ENCODE peak calls at places on chromosomes 7 and 10, in four cellular contexts. W is HepG2, P is GM12878, R is K562. J is an unnamed sample.
A peak's percentile ranks its signal among the peaks of the same experiment; 100 is the strongest.

GRCh38 chr10:13100349-13101294 is 659 bp downstream of the OPTN start:
- DNase-seq in R (no peak), W (peak; percentile 15), P (no peak), J (no peak)

GRCh38 chr7:67753891-67754290 is 757.3 kb downstream of the TYW1 start:
- DNase-seq in P (no peak), W (peak; percentile 11), R (no peak), J (no peak)

GRCh38 chr10:28375399-28376354 is 72.8 kb upstream of the MPP7 start:
- DNase-seq in P (no peak), R (no peak), W (no peak), J (no peak)

GRCh38 chr7:67604461-67605386 is 608.1 kb downstream of the TYW1 start:
- DNase-seq in W (no peak), P (no peak), R (no peak), J (no peak)

GRCh38 chr10:92688927-92689662 is 660 bp upstream of the HHEX start:
- DNase-seq in R (no peak), P (no peak), W (peak; percentile 55), J (peak; percentile 73)

GRCh38 chr10:77744249-77744648 is 106.6 kb upstream of the KCNMA1 start:
- DNase-seq in P (no peak), R (no peak), W (no peak), J (no peak)

GRCh38 chr10:87734987-87735827 is 75.5 kb downstream of the PAPSS2 start:
- DNase-seq in R (peak; percentile 38), W (peak; percentile 25), P (no peak), J (peak; percentile 66)

GRCh38 chr7:115707236-115707635 is 323.3 kb downstream of the TFEC start:
- DNase-seq in R (no peak), W (peak; percentile 30), P (no peak), J (no peak)

GRCh38 chr7:158022601-158023000 is 565.0 kb downstream of the PTPRN2 start:
- DNase-seq in P (no peak), R (no peak), W (no peak), J (no peak)

GRCh38 chr7:86643478-86644281 is at the start of gene GRM3:
- DNase-seq in P (no peak), R (peak; percentile 7), W (no peak), J (peak; percentile 79)

GRCh38 chr7:77316219-77316978 is 99.8 kb downstream of the GSAP start:
- DNase-seq in P (no peak), W (no peak), R (no peak), J (no peak)

GRCh38 chr7:70588151-70588550 is 543.8 kb upstream of the GALNT17 start:
- DNase-seq in W (no peak), P (no peak), R (no peak), J (no peak)

GRCh38 chr10:113093188-113094113 is 143.4 kb downstream of the TCF7L2 start:
- DNase-seq in P (peak; percentile 8), W (peak; percentile 88), R (no peak), J (no peak)

GRCh38 chr10:44948713-44949112 is 10.9 kb upstream of the RASSF4 start:
- DNase-seq in R (no peak), W (no peak), P (no peak), J (no peak)

GRCh38 chr10:83917519-83918506 is 221.5 kb upstream of the GHITM start:
- DNase-seq in W (peak; percentile 12), R (peak; percentile 26), P (peak; percentile 32), J (no peak)

GRCh38 chr10:31819393-31819820 is 109.2 kb downstream of the ARHGAP12 start:
- DNase-seq in R (peak; percentile 20), W (no peak), P (no peak), J (no peak)

GRCh38 chr7:98315318-98315993 is 34.0 kb downstream of the BRI3 start:
- DNase-seq in P (peak; percentile 13), R (no peak), W (no peak), J (no peak)

GRCh38 chr10:25934673-25935139 is 677 bp downstream of the MYO3A start:
- DNase-seq in R (peak; percentile 20), W (no peak), P (no peak), J (peak; percentile 37)

GRCh38 chr10:12902959-12903358 is 98.6 kb downstream of the CCDC3 start:
- DNase-seq in P (no peak), W (no peak), R (no peak), J (no peak)

GRCh38 chr10:30435068-30435422 is 1.1 kb downstream of the MAP3K8 start:
- DNase-seq in W (no peak), P (no peak), R (no peak), J (no peak)

GRCh38 chr10:28910960-28911359 is 233.6 kb downstream of the BAMBI start:
- DNase-seq in P (no peak), R (no peak), W (no peak), J (no peak)

GRCh38 chr10:95560288-95561199 is 627 bp downstream of the SORBS1 start:
- DNase-seq in R (peak; percentile 28), W (no peak), P (no peak), J (peak; percentile 69)

GRCh38 chr10:67433276-67433675 is 262.7 kb downstream of the CTNNA3 start:
- DNase-seq in P (no peak), R (no peak), W (no peak), J (no peak)

GRCh38 chr7:42137941-42138340 is 99.1 kb downstream of the GLI3 start:
- DNase-seq in R (no peak), P (no peak), W (no peak), J (no peak)

GRCh38 chr7:2100278-2101205 is 132.2 kb downstream of the MAD1L1 start:
- DNase-seq in W (peak; percentile 58), P (peak; percentile 50), R (no peak), J (peak; percentile 69)

GRCh38 chr7:145036592-145037386 is 200.9 kb upstream of the TPK1 start:
- DNase-seq in W (peak; percentile 28), R (peak; percentile 41), P (peak; percentile 12), J (peak; percentile 44)

GRCh38 chr7:74612015-74612829 is 45.3 kb upstream of the GTF2I start:
- DNase-seq in W (peak; percentile 74), P (no peak), R (peak; percentile 32), J (peak; percentile 62)

GRCh38 chr7:1227814-1228534 is 4.7 kb upstream of the UNCX start:
- DNase-seq in W (no peak), R (no peak), P (no peak), J (no peak)

GRCh38 chr7:130297628-130298027 is 4.7 kb downstream of the CPA4 start:
- DNase-seq in P (no peak), W (no peak), R (no peak), J (no peak)

GRCh38 chr10:121183241-121183640 is 332.1 kb downstream of the WDR11 start:
- DNase-seq in W (no peak), P (no peak), R (no peak), J (no peak)

GRCh38 chr10:96747734-96748550 is 27.6 kb upstream of the PIK3AP1 start:
- DNase-seq in W (peak; percentile 16), R (no peak), P (peak; percentile 97), J (no peak)

GRCh38 chr7:571096-572012 is 51.7 kb upstream of the PDGFA start:
- DNase-seq in R (no peak), W (no peak), P (no peak), J (no peak)

GRCh38 chr7:53437336-53437735 is 401.9 kb downstream of the POM121L12 start:
- DNase-seq in R (no peak), W (no peak), P (no peak), J (no peak)

GRCh38 chr10:43879742-43880141 is 231.1 kb upstream of the ZNF32 start:
- DNase-seq in W (no peak), R (no peak), P (no peak), J (no peak)
- TF ChIP-seq RAD21 in W (no peak), R (no peak), P (no peak), J (no peak)

GRCh38 chr7:22549667-22550513 is 49.9 kb upstream of the STEAP1B start:
- DNase-seq in R (no peak), P (no peak), W (peak; percentile 7), J (peak; percentile 73)
- TF ChIP-seq CTCF in R (peak; percentile 35), P (peak; percentile 76), W (peak; percentile 75), J (peak; percentile 89)

GRCh38 chr7:18151419-18151818 is 123.8 kb upstream of the PRPS1L1 start:
- DNase-seq in P (no peak), R (no peak), W (no peak), J (peak; percentile 12)
- TF ChIP-seq NFIC in P (no peak), R (no peak), W (no peak), J (no peak)

GRCh38 chr10:21260060-21260792 is 265.3 kb downstream of the SKIDA1 start:
- DNase-seq in R (no peak), P (no peak), W (no peak), J (no peak)
- TF ChIP-seq RAD21 in R (no peak), P (no peak), W (no peak), J (no peak)

GRCh38 chr10:117537436-117537903 is 5.1 kb upstream of the EMX2 start:
- DNase-seq in P (no peak), R (peak; percentile 73), W (no peak), J (peak; percentile 93)
- TF ChIP-seq CTCF in P (peak; percentile 71), R (peak; percentile 72), W (peak; percentile 63), J (peak; percentile 65)

DNA sequence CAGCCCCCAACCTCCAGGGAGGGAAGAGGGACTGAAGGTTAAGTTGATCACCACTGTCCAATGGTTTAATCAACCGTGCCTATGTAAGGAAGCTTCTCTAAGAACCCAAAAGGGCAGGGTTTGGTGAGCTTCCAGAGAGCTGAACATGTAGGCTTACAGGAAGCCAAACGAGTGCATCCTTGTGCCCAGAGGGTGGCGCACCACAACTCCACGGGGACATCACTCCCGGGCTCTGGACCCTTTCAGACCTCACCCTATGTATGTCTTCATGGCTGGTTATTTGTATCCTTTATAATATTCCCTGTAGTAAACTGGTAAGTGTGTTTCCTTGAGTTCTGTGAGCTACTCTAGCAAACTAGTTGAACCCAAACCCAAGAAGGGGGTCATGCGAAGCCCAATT is 11.5 kb upstream of the NFKB2 start:
- DNase-seq in P (no peak), W (no peak), R (peak; percentile 29), J (no peak)
- TF ChIP-seq NFIC in P (no peak), W (no peak), R (no peak), J (no peak)

GRCh38 chr10:74333174-74333573 is 182.2 kb downstream of the ADK start:
- DNase-seq in R (no peak), P (no peak), W (no peak), J (peak; percentile 15)
- TF ChIP-seq RAD21 in R (no peak), P (no peak), W (no peak), J (peak; percentile 12)

DNA sequence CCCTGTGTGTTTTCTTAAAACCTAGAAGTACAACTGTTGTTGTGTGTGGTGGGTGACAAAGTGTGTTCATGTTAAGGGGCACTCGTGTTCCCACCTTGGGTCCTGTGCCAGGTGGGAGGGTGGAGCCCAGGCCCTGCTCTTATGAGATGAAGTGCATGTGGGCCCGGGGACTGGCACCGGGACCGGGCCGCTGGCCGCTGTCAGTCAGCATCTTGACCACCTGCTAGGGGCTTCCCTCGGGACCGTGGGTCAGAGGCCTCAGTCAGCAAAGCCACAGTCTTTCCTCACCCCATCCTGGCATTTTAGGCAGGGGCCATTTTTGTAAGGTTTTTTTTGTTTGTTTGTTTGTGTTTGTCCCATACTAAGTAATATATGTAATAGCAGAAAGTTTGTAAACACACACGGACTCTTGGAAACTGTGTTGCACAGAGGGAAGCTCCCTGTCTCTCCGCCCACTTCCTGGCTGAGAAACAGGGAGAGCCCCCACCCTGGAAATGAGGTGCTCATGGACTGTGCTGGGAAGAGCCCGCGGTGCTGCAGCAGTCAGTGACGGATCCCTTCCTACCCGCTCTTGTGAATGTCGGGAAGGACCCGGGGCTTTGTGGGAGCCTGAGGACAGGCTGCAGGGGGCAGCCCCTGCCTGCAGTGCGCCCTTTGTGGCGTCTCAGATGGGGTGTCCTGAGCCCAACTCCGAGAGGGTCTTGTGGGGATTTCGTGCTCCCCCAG is 13.4 kb downstream of the AGAP3 start:
- DNase-seq in R (no peak), P (no peak), W (no peak), J (no peak)
- TF ChIP-seq CTCF in R (no peak), P (no peak), W (no peak), J (no peak)

GRCh38 chr10:123147635-123148413 is at the start of gene HMX2:
- DNase-seq in P (no peak), R (no peak), W (peak; percentile 17), J (peak; percentile 55)
- TF ChIP-seq NFIC in P (no peak), R (no peak), W (no peak), J (no peak)

J was measured in SK-N-SH.